ENCODE peak calls at places on chromosome 4, in four cellular contexts. C, W, Y and A are unnamed samples.

GRCh38 chr4:2462218-2462991 is 6.5 kb upstream of the RNF4 start:
- DNase-seq in Y (peak; percentile 59), C (peak; percentile 11), W (peak; percentile 65), A (peak; percentile 39)

GRCh38 chr4:180960758-180961401 is 1282.3 kb upstream of the TENM3 start:
- DNase-seq in C (peak; percentile 12), Y (no peak), W (no peak), A (no peak)

GRCh38 chr4:20341121-20341758 is 89.5 kb downstream of the SLIT2 start:
- DNase-seq in Y (no peak), C (peak; percentile 94), W (no peak), A (no peak)

GRCh38 chr4:85708468-85708867 is 233.5 kb downstream of the ARHGAP24 start:
- DNase-seq in Y (no peak), C (no peak), W (no peak), A (no peak)

GRCh38 chr4:73662709-73663546 is 42.7 kb upstream of the RASSF6 start:
- DNase-seq in W (peak; percentile 61), Y (peak; percentile 22), C (peak; percentile 79), A (peak; percentile 64)

GRCh38 chr4:38284294-38285045 is 324.3 kb downstream of the PTTG2 start:
- DNase-seq in C (no peak), Y (no peak), W (no peak), A (no peak)

GRCh38 chr4:148951346-148951745 is 509.1 kb upstream of the NR3C2 start:
- DNase-seq in C (peak; percentile 22), W (no peak), Y (peak; percentile 32), A (no peak)

GRCh38 chr4:28277931-28278330 is 1417.3 kb downstream of the STIM2 start:
- DNase-seq in Y (peak; percentile 56), W (no peak), C (no peak), A (peak; percentile 70)

GRCh38 chr4:87806520-87806919 is 7.2 kb downstream of the IBSP start:
- DNase-seq in Y (no peak), C (no peak), W (no peak), A (peak; percentile 31)

GRCh38 chr4:4639370-4639769 is 97.5 kb upstream of the STX18 start:
- DNase-seq in Y (no peak), W (no peak), C (no peak), A (no peak)

GRCh38 chr4:78704981-78705757 is 71.0 kb upstream of the BMP2K start:
- DNase-seq in W (peak; percentile 3), C (peak; percentile 62), Y (no peak), A (peak; percentile 58)

GRCh38 chr4:138655970-138656369 is 359.6 kb upstream of the NOCT start:
- DNase-seq in Y (no peak), W (no peak), C (peak; percentile 94), A (no peak)

GRCh38 chr4:2925496-2925895 is 37.7 kb downstream of the NOP14 start:
- DNase-seq in C (no peak), Y (no peak), W (no peak), A (no peak)

GRCh38 chr4:73606465-73606974 is 13.7 kb downstream of the RASSF6 start:
- DNase-seq in Y (no peak), C (peak; percentile 41), W (no peak), A (peak; percentile 26)